ENCODE peak calls at places on chromosome 18, in nine cellular contexts. K, W, F, C, B, Z, R, A and T are unnamed samples.

GRCh38 chr18:51234117-51235010 is 36.9 kb upstream of the MEX3C start:
- DNase-seq in F (no peak), Z (no peak), C (peak; percentile 57), R (no peak), K (no peak), B (no peak), A (no peak), W (no peak), T (no peak)

GRCh38 chr18:48947583-48947982 is 3.2 kb downstream of the SMAD7 start:
- DNase-seq in Z (no peak), F (no peak), K (peak; percentile 75), C (peak; percentile 39), B (peak; percentile 79), R (no peak), W (no peak), A (peak; percentile 74), T (no peak)

GRCh38 chr18:75167759-75168211 is 41.2 kb downstream of the PTGR3 start:
- DNase-seq in F (no peak), C (no peak), R (no peak), W (no peak), Z (no peak), K (peak; percentile 27), A (no peak), B (no peak), T (no peak)

GRCh38 chr18:4908239-4908638 is 288.8 kb downstream of the AKAIN1 start:
- DNase-seq in A (no peak), Z (no peak), C (no peak), R (no peak), W (no peak), K (no peak), F (no peak), B (no peak), T (no peak)

GRCh38 chr18:61414116-61414515 is 80.9 kb downstream of the CDH20 start:
- DNase-seq in B (no peak), A (no peak), Z (no peak), W (no peak), R (no peak), K (no peak), C (no peak), F (no peak), T (no peak)

GRCh38 chr18:2657788-2658458 is 2.4 kb downstream of the SMCHD1 start:
- DNase-seq in A (no peak), K (peak; percentile 48), W (peak; percentile 38), F (no peak), B (no peak), R (no peak), Z (peak; percentile 56), C (peak; percentile 80), T (no peak)

GRCh38 chr18:74416124-74416523 is 41.0 kb downstream of the DIPK1C start:
- DNase-seq in Z (no peak), R (no peak), A (no peak), W (no peak), F (no peak), C (no peak), K (no peak), B (no peak), T (no peak)

GRCh38 chr18:63017977-63018376 is 301.6 kb downstream of the BCL2 start:
- DNase-seq in C (no peak), F (no peak), R (no peak), A (no peak), K (no peak), Z (no peak), B (no peak), W (no peak), T (no peak)

GRCh38 chr18:59159986-59160385 is 20.3 kb downstream of the SEC11C start:
- DNase-seq in A (no peak), Z (no peak), W (no peak), R (no peak), C (no peak), B (no peak), K (no peak), F (no peak), T (no peak)

GRCh38 chr18:11078491-11078890 is 70.9 kb downstream of the PIEZO2 start:
- DNase-seq in W (no peak), F (no peak), A (no peak), Z (no peak), R (no peak), K (no peak), B (no peak), C (no peak), T (no peak)

GRCh38 chr18:10072659-10073309 is 159.0 kb downstream of the VAPA start:
- DNase-seq in F (no peak), W (no peak), B (no peak), A (no peak), Z (no peak), K (no peak), C (peak; percentile 76), R (no peak), T (no peak)

GRCh38 chr18:41526046-41526445 is 429.0 kb upstream of the PIK3C3 start:
- DNase-seq in W (no peak), A (no peak), Z (no peak), K (no peak), C (no peak), F (no peak), B (no peak), R (no peak), T (no peak)

GRCh38 chr18:50183556-50183955 is 11.4 kb downstream of the MYO5B start:
- DNase-seq in B (no peak), C (peak; percentile 22), R (peak; percentile 60), A (no peak), Z (peak; percentile 25), W (no peak), K (no peak), F (no peak), T (no peak)

GRCh38 chr18:22186484-22186971 is 17.1 kb downstream of the GATA6 start:
- DNase-seq in Z (no peak), B (no peak), W (no peak), R (no peak), F (no peak), K (no peak), C (peak; percentile 18), A (peak; percentile 54), T (no peak)

GRCh38 chr18:13879492-13879891 is 35.8 kb downstream of the MC2R start:
- DNase-seq in K (no peak), W (no peak), Z (no peak), C (no peak), F (no peak), B (no peak), R (no peak), A (no peak), T (no peak)

GRCh38 chr18:56559044-56559443 is 79.3 kb downstream of the TXNL1 start:
- DNase-seq in Z (no peak), B (no peak), K (no peak), C (no peak), F (no peak), R (no peak), W (no peak), A (no peak), T (no peak)

GRCh38 chr18:61612517-61612916 is 279.3 kb downstream of the CDH20 start:
- DNase-seq in A (no peak), B (no peak), Z (no peak), W (no peak), C (peak; percentile 34), F (no peak), R (no peak), K (no peak), T (no peak)

GRCh38 chr18:76943542-76944339 is 121.4 kb downstream of the ZNF236 start:
- DNase-seq in A (no peak), F (no peak), K (no peak), W (no peak), B (peak; percentile 77), R (no peak), C (peak; percentile 76), Z (no peak), T (no peak)

GRCh38 chr18:54119524-54120019 is 104.9 kb downstream of the MBD2 start:
- DNase-seq in K (peak; percentile 67), C (peak; percentile 83), Z (peak; percentile 55), B (no peak), F (peak; percentile 12), R (peak; percentile 88), W (peak; percentile 18), A (peak; percentile 28), T (no peak)

GRCh38 chr18:38545071-38545470 is 979.5 kb upstream of the CELF4 start:
- DNase-seq in Z (peak; percentile 24), A (no peak), W (no peak), C (no peak), B (no peak), R (peak; percentile 82), F (no peak), K (peak; percentile 24), T (no peak)

GRCh38 chr18:58593930-58594329 is 35.0 kb downstream of the ALPK2 start:
- DNase-seq in B (peak; percentile 58), C (peak; percentile 33), Z (no peak), R (no peak), W (no peak), A (no peak), F (no peak), K (no peak), T (no peak)

GRCh38 chr18:46738491-46738890 is 18.4 kb downstream of the ST8SIA5 start:
- DNase-seq in B (no peak), C (no peak), Z (no peak), F (no peak), R (no peak), A (no peak), W (no peak), K (no peak), T (no peak)

GRCh38 chr18:43129946-43130523 is 14.6 kb upstream of the RIT2 start:
- DNase-seq in A (no peak), W (no peak), K (peak; percentile 31), F (no peak), R (no peak), B (no peak), Z (no peak), C (peak; percentile 13), T (no peak)

GRCh38 chr18:55353806-55354205 is 234.2 kb downstream of the TCF4 start:
- DNase-seq in B (no peak), F (no peak), A (no peak), Z (no peak), C (no peak), R (no peak), K (no peak), W (peak; percentile 53), T (no peak)

GRCh38 chr18:58599106-58599505 is 29.8 kb downstream of the ALPK2 start:
- DNase-seq in F (no peak), Z (no peak), K (no peak), W (no peak), B (no peak), R (no peak), A (no peak), C (peak; percentile 42), T (no peak)

GRCh38 chr18:73340135-73340934 is 472.5 kb upstream of the NETO1 start:
- DNase-seq in A (no peak), K (no peak), B (no peak), Z (peak; percentile 1), F (no peak), C (peak; percentile 61), W (no peak), R (no peak), T (no peak)

GRCh38 chr18:22346968-22347611 is 70.6 kb downstream of the CTAGE1 start:
- DNase-seq in K (no peak), F (no peak), W (no peak), B (peak; percentile 60), R (peak; percentile 81), C (peak; percentile 53), A (peak; percentile 93), Z (peak; percentile 5), T (no peak)

GRCh38 chr18:44828080-44828479 is 147.4 kb downstream of the SETBP1 start:
- DNase-seq in C (no peak), W (no peak), K (no peak), A (no peak), F (no peak), Z (no peak), B (no peak), R (no peak), T (no peak)

GRCh38 chr18:27413495-27414401 is 228.6 kb upstream of the CHST9 start:
- DNase-seq in Z (no peak), B (no peak), F (no peak), A (no peak), C (peak; percentile 43), W (no peak), K (no peak), R (no peak), T (no peak)

GRCh38 chr18:77114564-77115391 is 17.8 kb downstream of the MBP start:
- DNase-seq in K (no peak), C (peak; percentile 85), F (no peak), A (peak; percentile 95), B (peak; percentile 97), R (no peak), Z (peak; percentile 93), W (peak; percentile 93), T (peak; percentile 26)

GRCh38 chr18:10027031-10027430 is 113.2 kb downstream of the VAPA start:
- DNase-seq in K (no peak), F (no peak), W (no peak), Z (no peak), C (no peak), A (no peak), B (no peak), R (no peak), T (no peak)